ENCODE peak calls at places on chromosomes 7 and 10, in eight cellular contexts. K is cardiac muscle cell; T is stimulated activated CD8-positive, alpha-beta memory T cell treated with anti-CD3 and anti-CD28 coated beads, Interleukin-15, amount 100 ng/mL, for 4 hours; G is hepatic stellate cell; H is aorta; L is endothelial cell; Y is NCI-H1092 treated with DMSO at 0.1 percent for 48 hours; Q is AG09319. O is an unnamed sample.

GRCh38 chr7:47039899-47040298 is 542.0 kb downstream of the TNS3 start:
- DNase-seq in K (peak), Y (no peak), H (no peak), L (no peak), T (no peak), Q (no peak), G (no peak), O (no peak)

GRCh38 chr7:6148724-6149360 is 117.7 kb downstream of the ANKRD61 start:
- DNase-seq in Q (no peak), Y (no peak), K (no peak), L (no peak), H (no peak), T (no peak), G (no peak), O (no peak)

GRCh38 chr10:21505711-21506278 is 19.7 kb downstream of the SKIDA1 start:
- DNase-seq in L (no peak), T (no peak), G (no peak), Y (no peak), Q (no peak), K (no peak), H (no peak), O (no peak)

GRCh38 chr10:62081322-62081945 is 179.9 kb downstream of the ARID5B start:
- DNase-seq in G (no peak), T (no peak), K (no peak), Q (no peak), L (no peak), H (no peak), Y (peak), O (no peak)

GRCh38 chr10:58275908-58276307 is 6.9 kb downstream of the CISD1 start:
- DNase-seq in T (no peak), L (no peak), H (no peak), Y (no peak), G (no peak), K (peak), Q (no peak), O (no peak)

GRCh38 chr7:154096-154835 is 38.1 kb upstream of the FAM20C start:
- DNase-seq in H (peak), T (no peak), L (no peak), Y (no peak), G (no peak), Q (no peak), K (no peak), O (no peak)

GRCh38 chr7:90560730-90561129 is 35.4 kb upstream of the CDK14 start:
- DNase-seq in Y (no peak), Q (peak), T (no peak), G (no peak), K (peak), H (no peak), L (no peak), O (no peak)

GRCh38 chr7:100720320-100720644 is at the start of gene EPO:
- DNase-seq in T (no peak), Y (no peak), L (no peak), K (no peak), Q (no peak), G (no peak), H (no peak), O (no peak)

GRCh38 chr7:157801109-157801508 is 464.3 kb downstream of the DNAJB6 start:
- DNase-seq in Q (no peak), K (no peak), H (peak), T (no peak), Y (no peak), G (no peak), L (no peak), O (no peak)

GRCh38 chr10:132691711-132692153 is 94.2 kb downstream of the NKX6-2 start:
- DNase-seq in L (no peak), Q (no peak), Y (no peak), G (no peak), H (peak), K (no peak), T (no peak), O (peak)

GRCh38 chr7:41879113-41879385 is 176.2 kb upstream of the INHBA start:
- DNase-seq in K (peak), H (no peak), G (no peak), L (no peak), T (no peak), Y (no peak), Q (no peak), O (no peak)

GRCh38 chr10:26903818-26904217 is 43.1 kb upstream of the ABI1 start:
- DNase-seq in Q (no peak), G (no peak), Y (no peak), L (no peak), H (no peak), T (no peak), K (no peak), O (no peak)

GRCh38 chr7:105352922-105353668 is 35.6 kb downstream of the SRPK2 start:
- DNase-seq in H (no peak), K (no peak), G (no peak), Q (no peak), L (no peak), Y (no peak), T (no peak), O (no peak)

GRCh38 chr7:30285067-30285530 is 702 bp downstream of the ZNRF2 start:
- DNase-seq in G (no peak), K (peak), T (no peak), Y (peak), H (peak), L (peak), Q (no peak), O (no peak)

GRCh38 chr10:541750-542371 is 147.6 kb downstream of the DIP2C start:
- DNase-seq in K (no peak), H (no peak), L (no peak), G (no peak), Y (peak), T (no peak), Q (no peak), O (no peak)

GRCh38 chr10:116686632-116687031 is 55.7 kb downstream of the HSPA12A start:
- DNase-seq in G (no peak), Y (no peak), L (no peak), H (no peak), K (no peak), Q (no peak), T (no peak), O (no peak)

GRCh38 chr10:133565441-133566294 is at the start of gene SYCE1:
- DNase-seq in L (no peak), Q (no peak), G (no peak), K (no peak), H (no peak), Y (no peak), T (no peak), O (no peak)

O was measured in coronary artery.